ENCODE peak calls at places on chromosomes 11 and 22, in nine cellular contexts. One of them, this sample, is unnamed.

GRCh38 chr11:129346916-129347315 is 28.7 kb upstream of the BARX2 start:
- DNase-seq in ovary: no peak
- DNase-seq in NB4: no peak
- DNase-seq in nephron progenitor cell: no peak
- DNase-seq in fibroblast of mammary gland: peak
- DNase-seq in body of pancreas: no peak
- DNase-seq in endothelial cell: no peak
- DNase-seq in AG10803: no peak
- DNase-seq in lung: no peak
- DNase-seq in this sample: no peak

GRCh38 chr22:39939830-39940229 is 20.4 kb upstream of the TMA7B start:
- DNase-seq in ovary: no peak
- DNase-seq in NB4: no peak
- DNase-seq in nephron progenitor cell: no peak
- DNase-seq in fibroblast of mammary gland: no peak
- DNase-seq in body of pancreas: no peak
- DNase-seq in endothelial cell: no peak
- DNase-seq in AG10803: no peak
- DNase-seq in lung: no peak
- DNase-seq in this sample: no peak

GRCh38 chr22:45597460-45598192 is 74.0 kb upstream of the ATXN10 start:
- DNase-seq in ovary: no peak
- DNase-seq in NB4: peak
- DNase-seq in nephron progenitor cell: no peak
- DNase-seq in fibroblast of mammary gland: no peak
- DNase-seq in body of pancreas: peak
- DNase-seq in endothelial cell: no peak
- DNase-seq in AG10803: no peak
- DNase-seq in lung: no peak
- DNase-seq in this sample: no peak

GRCh38 chr11:72233773-72234513 is 9.4 kb downstream of the INPPL1 start:
- DNase-seq in ovary: no peak
- DNase-seq in NB4: no peak
- DNase-seq in nephron progenitor cell: no peak
- DNase-seq in fibroblast of mammary gland: no peak
- DNase-seq in body of pancreas: no peak
- DNase-seq in endothelial cell: no peak
- DNase-seq in AG10803: no peak
- DNase-seq in lung: no peak
- DNase-seq in this sample: peak

GRCh38 chr22:35808377-35808776 is 90.7 kb downstream of the APOL5 start:
- DNase-seq in ovary: no peak
- DNase-seq in NB4: no peak
- DNase-seq in nephron progenitor cell: no peak
- DNase-seq in fibroblast of mammary gland: no peak
- DNase-seq in body of pancreas: no peak
- DNase-seq in endothelial cell: no peak
- DNase-seq in AG10803: no peak
- DNase-seq in lung: no peak
- DNase-seq in this sample: no peak

GRCh38 chr11:19873730-19874129 is 161.1 kb downstream of the NAV2 start:
- DNase-seq in ovary: no peak
- DNase-seq in NB4: no peak
- DNase-seq in nephron progenitor cell: no peak
- DNase-seq in fibroblast of mammary gland: no peak
- DNase-seq in body of pancreas: no peak
- DNase-seq in endothelial cell: no peak
- DNase-seq in AG10803: no peak
- DNase-seq in lung: no peak
- DNase-seq in this sample: no peak

GRCh38 chr22:32558681-32559355 is 84.2 kb downstream of the FBXO7 start:
- DNase-seq in ovary: no peak
- DNase-seq in NB4: no peak
- DNase-seq in nephron progenitor cell: no peak
- DNase-seq in fibroblast of mammary gland: peak
- DNase-seq in body of pancreas: peak
- DNase-seq in endothelial cell: no peak
- DNase-seq in AG10803: peak
- DNase-seq in lung: peak
- DNase-seq in this sample: no peak

GRCh38 chr11:102457056-102457677 is 4.6 kb upstream of the TMEM123 start:
- DNase-seq in ovary: no peak
- DNase-seq in NB4: no peak
- DNase-seq in nephron progenitor cell: no peak
- DNase-seq in fibroblast of mammary gland: no peak
- DNase-seq in body of pancreas: no peak
- DNase-seq in endothelial cell: no peak
- DNase-seq in AG10803: no peak
- DNase-seq in lung: no peak
- DNase-seq in this sample: no peak

GRCh38 chr11:57402188-57403066 is 12.0 kb upstream of the PRG2 start:
- DNase-seq in ovary: no peak
- DNase-seq in NB4: no peak
- DNase-seq in nephron progenitor cell: no peak
- DNase-seq in fibroblast of mammary gland: no peak
- DNase-seq in body of pancreas: no peak
- DNase-seq in endothelial cell: no peak
- DNase-seq in AG10803: no peak
- DNase-seq in lung: no peak
- DNase-seq in this sample: no peak

GRCh38 chr11:102323542-102324261 is 6.4 kb downstream of the BIRC3 start:
- DNase-seq in ovary: no peak
- DNase-seq in NB4: no peak
- DNase-seq in nephron progenitor cell: no peak
- DNase-seq in fibroblast of mammary gland: peak
- DNase-seq in body of pancreas: no peak
- DNase-seq in endothelial cell: no peak
- DNase-seq in AG10803: peak
- DNase-seq in lung: no peak
- DNase-seq in this sample: no peak

GRCh38 chr11:103609117-103610066 is 427.0 kb upstream of the DDI1 start:
- DNase-seq in ovary: no peak
- DNase-seq in NB4: no peak
- DNase-seq in nephron progenitor cell: no peak
- DNase-seq in fibroblast of mammary gland: peak
- DNase-seq in body of pancreas: peak
- DNase-seq in endothelial cell: peak
- DNase-seq in AG10803: peak
- DNase-seq in lung: no peak
- DNase-seq in this sample: no peak

GRCh38 chr11:9662273-9662672 is 1.6 kb upstream of the SWAP70 start:
- DNase-seq in ovary: no peak
- DNase-seq in NB4: peak
- DNase-seq in nephron progenitor cell: no peak
- DNase-seq in fibroblast of mammary gland: peak
- DNase-seq in body of pancreas: peak
- DNase-seq in endothelial cell: no peak
- DNase-seq in AG10803: no peak
- DNase-seq in lung: no peak
- DNase-seq in this sample: peak

GRCh38 chr11:1983601-1983961 is 14.1 kb downstream of the H19 start:
- DNase-seq in ovary: peak
- DNase-seq in NB4: peak
- DNase-seq in nephron progenitor cell: no peak
- DNase-seq in fibroblast of mammary gland: no peak
- DNase-seq in body of pancreas: no peak
- DNase-seq in endothelial cell: no peak
- DNase-seq in AG10803: no peak
- DNase-seq in lung: no peak
- DNase-seq in this sample: no peak

GRCh38 chr22:41782751-41783150 is 17.7 kb upstream of the CCDC134 start:
- DNase-seq in ovary: no peak
- DNase-seq in NB4: no peak
- DNase-seq in nephron progenitor cell: no peak
- DNase-seq in fibroblast of mammary gland: no peak
- DNase-seq in body of pancreas: no peak
- DNase-seq in endothelial cell: no peak
- DNase-seq in AG10803: no peak
- DNase-seq in lung: no peak
- DNase-seq in this sample: no peak

DNA sequence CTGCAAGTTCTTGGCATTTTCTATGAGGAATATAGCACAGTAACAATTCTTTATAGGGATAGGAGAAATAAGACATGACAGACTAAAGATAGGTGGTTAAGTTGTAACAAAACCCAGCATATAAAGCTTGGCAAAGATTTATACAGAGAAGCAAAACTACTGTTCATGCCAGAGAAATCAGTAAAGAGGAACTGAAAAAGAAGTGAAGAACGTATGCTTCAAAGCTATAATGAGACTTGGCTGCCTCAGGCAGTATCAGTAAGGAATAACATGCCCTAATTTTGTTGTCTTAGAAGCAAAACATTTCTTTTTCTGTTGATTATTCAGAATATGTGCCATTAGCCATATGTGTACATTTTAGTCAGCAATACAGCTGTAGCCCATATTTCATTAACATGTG is 403.1 kb downstream of the NELL1 start:
- DNase-seq in ovary: no peak
- DNase-seq in NB4: no peak
- DNase-seq in nephron progenitor cell: no peak
- DNase-seq in fibroblast of mammary gland: no peak
- DNase-seq in body of pancreas: no peak
- DNase-seq in endothelial cell: no peak
- DNase-seq in AG10803: no peak
- DNase-seq in lung: no peak
- DNase-seq in this sample: no peak
- TF ChIP-seq CTCF in ovary: no peak
- TF ChIP-seq CTCF in NB4: no peak
- TF ChIP-seq CTCF in nephron progenitor cell: no peak
- TF ChIP-seq CTCF in fibroblast of mammary gland: no peak
- TF ChIP-seq CTCF in body of pancreas: no peak
- TF ChIP-seq CTCF in endothelial cell: no peak
- TF ChIP-seq CTCF in AG10803: no peak
- TF ChIP-seq CTCF in lung: no peak
- TF ChIP-seq CTCF in this sample: no peak

DNA sequence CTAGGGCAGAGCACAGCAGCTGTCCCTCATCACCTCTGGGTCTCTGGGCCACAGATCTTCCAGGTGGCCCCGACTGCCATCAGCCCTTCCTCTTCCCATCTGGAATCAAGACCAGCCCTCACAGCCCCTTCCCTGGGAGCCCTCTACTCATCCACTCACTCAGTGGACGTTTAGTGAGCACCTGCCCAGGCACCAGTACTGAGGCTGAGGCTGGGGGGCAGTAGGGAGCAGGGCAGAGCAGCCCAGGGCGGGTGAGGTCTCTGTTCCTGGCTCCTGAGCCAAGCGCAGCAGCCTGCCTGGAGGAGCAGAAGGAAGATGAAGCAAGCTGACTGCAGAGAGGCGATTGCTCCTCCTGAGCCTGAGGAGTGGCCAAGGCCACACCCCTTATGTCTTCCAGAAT is 5.5 kb downstream of the MAPK8IP2 start:
- DNase-seq in ovary: no peak
- DNase-seq in NB4: peak
- DNase-seq in nephron progenitor cell: no peak
- DNase-seq in fibroblast of mammary gland: no peak
- DNase-seq in body of pancreas: no peak
- DNase-seq in endothelial cell: no peak
- DNase-seq in AG10803: no peak
- DNase-seq in lung: no peak
- DNase-seq in this sample: no peak
- TF ChIP-seq CTCF in ovary: no peak
- TF ChIP-seq CTCF in NB4: no peak
- TF ChIP-seq CTCF in nephron progenitor cell: no peak
- TF ChIP-seq CTCF in fibroblast of mammary gland: no peak
- TF ChIP-seq CTCF in body of pancreas: no peak
- TF ChIP-seq CTCF in endothelial cell: no peak
- TF ChIP-seq CTCF in AG10803: no peak
- TF ChIP-seq CTCF in lung: no peak
- TF ChIP-seq CTCF in this sample: no peak

GRCh38 chr11:22173532-22173931 is 19.4 kb upstream of the ANO5 start:
- DNase-seq in ovary: no peak
- DNase-seq in NB4: no peak
- DNase-seq in nephron progenitor cell: no peak
- DNase-seq in fibroblast of mammary gland: no peak
- DNase-seq in body of pancreas: no peak
- DNase-seq in endothelial cell: no peak
- DNase-seq in AG10803: no peak
- DNase-seq in lung: no peak
- DNase-seq in this sample: no peak

DNA sequence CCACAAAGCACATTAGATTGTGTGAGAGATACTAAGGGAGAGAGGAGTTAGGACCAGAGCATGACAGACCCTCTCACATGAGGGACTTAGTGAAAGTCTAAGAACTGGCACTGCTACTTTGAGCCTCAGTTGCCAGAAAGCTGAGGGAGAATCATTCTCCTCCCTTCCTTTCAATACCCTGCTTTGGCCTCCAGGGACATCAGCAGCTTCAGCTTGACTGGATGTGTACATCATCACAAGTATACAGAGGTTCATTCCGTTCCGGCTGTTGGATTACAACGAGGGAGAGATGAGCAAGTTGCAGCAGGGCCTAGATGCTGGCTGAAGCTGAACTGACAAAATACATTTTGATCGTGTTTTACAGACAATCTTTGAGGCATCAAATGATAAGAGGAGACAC is 15.7 kb upstream of the ANO5 start:
- DNase-seq in ovary: no peak
- DNase-seq in NB4: no peak
- DNase-seq in nephron progenitor cell: no peak
- DNase-seq in fibroblast of mammary gland: no peak
- DNase-seq in body of pancreas: no peak
- DNase-seq in endothelial cell: no peak
- DNase-seq in AG10803: no peak
- DNase-seq in lung: no peak
- DNase-seq in this sample: no peak
- TF ChIP-seq CTCF in ovary: no peak
- TF ChIP-seq CTCF in NB4: no peak
- TF ChIP-seq CTCF in nephron progenitor cell: no peak
- TF ChIP-seq CTCF in fibroblast of mammary gland: no peak
- TF ChIP-seq CTCF in body of pancreas: no peak
- TF ChIP-seq CTCF in endothelial cell: peak
- TF ChIP-seq CTCF in AG10803: no peak
- TF ChIP-seq CTCF in lung: no peak
- TF ChIP-seq CTCF in this sample: no peak

GRCh38 chr11:44034639-44035038 is 13.1 kb upstream of the ACCSL start:
- DNase-seq in ovary: no peak
- DNase-seq in NB4: no peak
- DNase-seq in nephron progenitor cell: no peak
- DNase-seq in fibroblast of mammary gland: no peak
- DNase-seq in body of pancreas: no peak
- DNase-seq in endothelial cell: no peak
- DNase-seq in AG10803: no peak
- DNase-seq in lung: no peak
- DNase-seq in this sample: peak

GRCh38 chr11:44036811-44037657 is 10.7 kb upstream of the ACCSL start:
- DNase-seq in ovary: peak
- DNase-seq in NB4: peak
- DNase-seq in nephron progenitor cell: peak
- DNase-seq in fibroblast of mammary gland: peak
- DNase-seq in body of pancreas: peak
- DNase-seq in endothelial cell: peak
- DNase-seq in AG10803: peak
- DNase-seq in lung: peak
- DNase-seq in this sample: peak

GRCh38 chr11:44033856-44034255 is 13.9 kb upstream of the ACCSL start:
- DNase-seq in ovary: no peak
- DNase-seq in NB4: no peak
- DNase-seq in nephron progenitor cell: no peak
- DNase-seq in fibroblast of mammary gland: no peak
- DNase-seq in body of pancreas: no peak
- DNase-seq in endothelial cell: no peak
- DNase-seq in AG10803: no peak
- DNase-seq in lung: no peak
- DNase-seq in this sample: peak

GRCh38 chr11:44033411-44033850 is 14.3 kb upstream of the ACCSL start:
- DNase-seq in ovary: no peak
- DNase-seq in NB4: no peak
- DNase-seq in nephron progenitor cell: no peak
- DNase-seq in fibroblast of mammary gland: no peak
- DNase-seq in body of pancreas: no peak
- DNase-seq in endothelial cell: no peak
- DNase-seq in AG10803: no peak
- DNase-seq in lung: no peak
- DNase-seq in this sample: peak

GRCh38 chr11:44037658-44037998 is 10.2 kb upstream of the ACCSL start:
- DNase-seq in ovary: no peak
- DNase-seq in NB4: no peak
- DNase-seq in nephron progenitor cell: no peak
- DNase-seq in fibroblast of mammary gland: no peak
- DNase-seq in body of pancreas: no peak
- DNase-seq in endothelial cell: no peak
- DNase-seq in AG10803: no peak
- DNase-seq in lung: no peak
- DNase-seq in this sample: no peak
- TF ChIP-seq CTCF in ovary: no peak
- TF ChIP-seq CTCF in NB4: no peak
- TF ChIP-seq CTCF in nephron progenitor cell: peak
- TF ChIP-seq CTCF in fibroblast of mammary gland: no peak
- TF ChIP-seq CTCF in body of pancreas: no peak
- TF ChIP-seq CTCF in endothelial cell: no peak
- TF ChIP-seq CTCF in AG10803: no peak
- TF ChIP-seq CTCF in lung: no peak
- TF ChIP-seq CTCF in this sample: no peak